ENCODE peak calls at places on chromosomes 3 and 15, in four cellular contexts. X, D, J and A are unnamed samples.

GRCh38 chr15:73686781-73687256 is 2.6 kb downstream of the CD276 start:
- DNase-seq in X (peak; percentile 25), D (peak; percentile 19), J (no peak), A (no peak)

GRCh38 chr3:194713299-194714121 is 27.8 kb downstream of the FAM43A start:
- DNase-seq in X (no peak), D (no peak), J (no peak), A (no peak)

GRCh38 chr3:27792869-27793268 is 70.7 kb upstream of the EOMES start:
- DNase-seq in X (no peak), D (no peak), J (no peak), A (no peak)

GRCh38 chr3:197372076-197372661 is 73.8 kb upstream of the DLG1 start:
- DNase-seq in X (no peak), D (no peak), J (no peak), A (peak; percentile 66)

GRCh38 chr15:71512281-71513016 is 297.9 kb upstream of the NR2E3 start:
- DNase-seq in X (no peak), D (no peak), J (no peak), A (peak; percentile 71)

GRCh38 chr3:84738101-84738500 is 220.7 kb upstream of the CADM2 start:
- DNase-seq in X (no peak), D (no peak), J (no peak), A (no peak)

GRCh38 chr3:98326036-98326435 is 27.6 kb upstream of the OR5K4 start:
- DNase-seq in X (no peak), D (no peak), J (no peak), A (no peak)

GRCh38 chr15:42891569-42891968 is 29.0 kb downstream of the TTBK2 start:
- DNase-seq in X (no peak), D (no peak), J (no peak), A (no peak)

GRCh38 chr15:43465105-43465504 is 27.9 kb downstream of the TP53BP1 start:
- DNase-seq in X (no peak), D (no peak), J (no peak), A (no peak)

GRCh38 chr15:31273258-31273941 is 53.2 kb upstream of the KLF13 start:
- DNase-seq in X (no peak), D (no peak), J (peak; percentile 43), A (no peak)

GRCh38 chr3:30704931-30705890 is 98.8 kb downstream of the TGFBR2 start:
- DNase-seq in X (no peak), D (no peak), J (no peak), A (no peak)

GRCh38 chr3:178072931-178073330 is 463.3 kb upstream of the KCNMB2 start:
- DNase-seq in X (no peak), D (no peak), J (no peak), A (no peak)

GRCh38 chr15:69075467-69075866 is 61.0 kb downstream of the NOX5 start:
- DNase-seq in X (no peak), D (no peak), J (no peak), A (no peak)

GRCh38 chr3:17116007-17116659 is 231.4 kb downstream of the PLCL2 start:
- DNase-seq in X (no peak), D (no peak), J (peak; percentile 39), A (no peak)

GRCh38 chr3:58143417-58144055 is 67.2 kb downstream of the DNASE1L3 start:
- DNase-seq in X (peak; percentile 16), D (no peak), J (no peak), A (peak; percentile 35)

GRCh38 chr3:119222400-119222799 is 18.3 kb downstream of the B4GALT4 start:
- DNase-seq in X (no peak), D (no peak), J (no peak), A (no peak)

GRCh38 chr3:16140116-16140893 is 34.2 kb upstream of the GALNT15 start:
- DNase-seq in X (no peak), D (no peak), J (no peak), A (no peak)

GRCh38 chr15:64636541-64636940 is 138.8 kb downstream of the RBPMS2 start:
- DNase-seq in X (no peak), D (no peak), J (no peak), A (no peak)

GRCh38 chr3:440826-441225 is 244.3 kb downstream of the CHL1 start:
- DNase-seq in X (no peak), D (no peak), J (no peak), A (no peak)

GRCh38 chr3:140467916-140468315 is 209.9 kb upstream of the TRIM42 start:
- DNase-seq in X (no peak), D (no peak), J (no peak), A (no peak)

DNA sequence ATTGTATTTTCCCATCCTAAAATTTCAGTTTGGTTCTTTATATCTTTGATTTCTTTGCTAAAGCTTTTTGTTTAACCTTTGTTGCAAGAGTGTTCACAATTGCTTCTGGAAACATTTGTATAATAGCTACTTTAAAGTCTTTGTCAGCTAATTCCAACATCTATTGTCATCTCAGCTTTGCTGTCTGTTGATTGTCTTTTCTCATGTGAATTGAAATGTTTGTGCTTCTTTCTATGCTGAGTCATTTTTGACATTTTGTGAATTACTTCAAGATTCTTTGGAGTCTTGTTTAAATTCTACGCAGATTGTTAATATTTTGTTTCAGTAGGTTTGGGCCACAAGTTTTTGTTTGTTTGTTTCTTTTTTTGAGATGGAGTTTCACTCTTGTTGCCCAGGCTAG is 73.2 kb downstream of the SUCNR1 start:
- DNase-seq in X (no peak), D (no peak), J (no peak), A (no peak)
- TF ChIP-seq PHF8 in X (no peak), D (no peak), J (no peak), A (no peak)

DNA sequence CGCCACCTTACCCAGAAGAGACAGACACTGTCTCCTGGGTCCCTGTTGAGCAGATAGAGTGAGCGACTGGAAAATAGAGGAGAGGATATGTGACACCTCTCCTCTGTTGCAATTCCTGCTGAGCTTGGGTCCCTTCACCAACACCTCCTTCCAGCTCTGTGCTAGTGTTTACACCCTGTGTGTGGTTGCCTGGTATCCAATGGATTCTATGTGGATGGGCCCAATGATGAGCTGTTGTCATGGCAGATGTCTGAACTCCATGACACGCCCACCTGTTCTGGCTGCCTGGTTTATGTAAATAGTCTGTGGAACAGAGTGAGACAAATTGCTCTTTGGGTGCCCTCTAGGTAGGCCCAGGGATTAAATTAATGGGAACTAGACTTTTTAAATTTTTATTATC is 23.7 kb downstream of the RBM5 start:
- DNase-seq in X (no peak), D (no peak), J (no peak), A (no peak)
- TF ChIP-seq HDAC2 in X (no peak), D (no peak), J (no peak), A (no peak)

DNA sequence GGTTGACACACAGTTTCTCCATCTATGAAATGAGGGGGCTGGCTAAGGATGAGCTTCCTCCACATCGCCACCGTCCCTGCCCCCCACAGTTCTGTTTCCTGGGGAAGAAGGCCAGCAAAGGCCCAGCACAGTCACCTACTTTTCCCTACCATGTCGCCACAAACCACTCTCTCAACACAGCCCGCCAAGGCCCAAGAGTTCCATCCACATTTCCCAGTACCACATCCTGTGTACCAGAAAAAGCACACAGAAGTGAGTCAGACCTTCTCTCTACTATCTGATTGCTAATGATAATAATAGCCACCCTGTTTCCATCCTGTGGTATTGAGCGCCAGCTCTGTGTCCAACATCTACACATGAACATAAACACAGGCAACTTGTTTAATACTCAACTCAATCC is 30.3 kb upstream of the C15orf39 start:
- DNase-seq in X (no peak), D (no peak), J (no peak), A (peak; percentile 56)
- TF ChIP-seq PHF8 in X (no peak), D (no peak), J (no peak), A (no peak)

DNA sequence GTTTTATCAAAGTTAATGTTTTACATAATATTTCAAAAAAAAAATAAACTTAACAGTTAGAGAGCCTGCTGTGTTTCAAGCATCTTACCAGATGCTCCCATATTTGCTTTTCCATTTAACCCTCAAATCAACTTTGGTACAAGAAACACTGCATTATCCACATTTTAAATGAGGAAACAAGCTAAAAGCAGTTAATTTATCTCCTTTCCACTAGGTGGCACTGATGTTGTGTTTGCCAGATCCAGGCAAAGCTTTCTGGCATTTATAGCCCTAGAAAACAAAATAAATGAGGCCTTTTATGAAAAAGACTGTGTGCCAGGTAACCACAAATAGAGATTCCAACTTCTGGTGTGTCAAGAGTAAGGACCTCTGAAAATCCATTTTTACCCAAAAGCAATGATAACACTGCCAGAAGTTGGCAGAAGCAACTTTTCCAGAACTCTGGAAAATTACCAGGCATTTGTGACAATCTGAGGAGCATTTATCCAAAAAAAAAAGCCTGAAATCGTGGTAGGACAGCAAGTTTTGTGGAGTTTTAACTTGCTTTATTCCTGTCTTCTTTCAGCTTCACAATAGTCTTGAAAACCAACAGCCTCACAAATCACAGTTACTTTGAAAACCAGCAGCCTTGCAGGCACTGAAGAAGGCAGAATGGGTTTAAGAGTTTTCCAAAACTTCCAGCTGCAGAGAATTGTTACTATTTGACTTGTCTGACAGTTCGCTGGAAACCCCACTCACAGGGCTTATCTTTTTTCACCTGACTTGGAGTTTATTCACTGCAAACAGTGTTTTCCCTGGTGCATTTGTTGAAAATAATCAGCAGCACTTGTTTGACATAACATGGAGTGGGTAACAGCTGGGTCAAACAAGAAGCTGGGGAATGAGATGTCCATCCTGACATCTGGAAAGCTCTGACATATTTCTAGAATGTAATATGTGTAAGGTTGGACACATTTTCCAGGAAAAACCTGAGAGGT is 9.2 kb downstream of the FAM162A start:
- DNase-seq in X (peak; percentile 43), D (peak; percentile 43), J (no peak), A (peak; percentile 47)
- TF ChIP-seq HDAC2 in X (no peak), D (no peak), J (no peak), A (no peak)

GRCh38 chr3:38369186-38369585 is 22.6 kb downstream of the XYLB start:
- DNase-seq in X (no peak), D (no peak), J (no peak), A (no peak)
- TF ChIP-seq PHF8 in X (no peak), D (no peak), J (no peak), A (no peak)

GRCh38 chr15:66112388-66112787 is 141.2 kb downstream of the MEGF11 start:
- DNase-seq in X (no peak), D (no peak), J (no peak), A (no peak)
- TF ChIP-seq HDAC2 in X (no peak), D (no peak), J (no peak), A (no peak)

GRCh38 chr3:22887664-22888291 is 315.3 kb upstream of the UBE2E2 start:
- DNase-seq in X (peak; percentile 3), D (no peak), J (no peak), A (no peak)
- TF ChIP-seq PHF8 in X (no peak), D (no peak), J (no peak), A (no peak)

GRCh38 chr3:171976526-171976925 is 62.9 kb upstream of the FNDC3B start:
- DNase-seq in X (no peak), D (no peak), J (no peak), A (no peak)
- TF ChIP-seq HDAC2 in X (no peak), D (no peak), J (no peak), A (no peak)

GRCh38 chr15:75887178-75887577 is 16.5 kb upstream of the FBXO22 start:
- DNase-seq in X (no peak), D (no peak), J (no peak), A (peak; percentile 20)

GRCh38 chr15:75891895-75892294 is 11.8 kb upstream of the FBXO22 start:
- DNase-seq in X (no peak), D (no peak), J (no peak), A (peak; percentile 48)
- TF ChIP-seq PHF8 in X (no peak), D (no peak), J (no peak), A (no peak)

DNA sequence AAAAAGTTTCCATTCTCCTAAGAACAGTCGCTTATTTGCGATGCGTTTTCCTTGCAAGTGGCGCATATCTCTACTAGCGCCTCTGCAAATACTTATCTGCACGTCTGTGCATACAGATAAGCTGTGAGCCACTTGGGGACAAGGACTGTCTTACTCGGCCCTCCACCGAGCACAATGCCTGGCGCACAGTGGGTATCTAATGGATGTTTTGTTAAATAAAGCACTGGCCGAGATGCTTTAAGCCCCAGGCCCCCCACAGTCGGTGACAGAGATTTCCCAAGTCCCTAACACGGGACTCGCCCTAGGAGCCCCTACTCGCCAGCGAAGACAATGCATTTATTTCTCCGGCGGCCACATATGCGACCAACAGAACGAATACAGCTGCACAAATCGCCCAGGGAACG is 503 bp downstream of the HLTF start:
- DNase-seq in X (peak; percentile 88), D (peak; percentile 35), J (no peak), A (peak; percentile 4)
- TF ChIP-seq HDAC2 in X (peak; percentile 56), D (no peak), J (no peak), A (no peak)